ENCODE peak calls at places on chromosomes 7 and 10, in six cellular contexts. L, R, T, E, P and D are unnamed samples.

GRCh38 chr7:47435889-47436312 is 146.0 kb downstream of the TNS3 start:
- DNase-seq in L (peak; percentile 79), R (no peak), T (peak; percentile 80), E (no peak), P (peak; percentile 87), D (no peak)

GRCh38 chr10:5583525-5584175 is 58.9 kb downstream of the CALML3 start:
- DNase-seq in L (no peak), R (no peak), T (peak; percentile 79), E (peak; percentile 37), P (peak; percentile 71), D (no peak)

GRCh38 chr10:12723240-12723639 is 278.3 kb downstream of the CCDC3 start:
- DNase-seq in L (no peak), R (no peak), T (no peak), E (no peak), P (no peak), D (no peak)

GRCh38 chr7:50273301-50273700 is 31.2 kb upstream of the IKZF1 start:
- DNase-seq in L (no peak), R (no peak), T (no peak), E (no peak), P (no peak), D (no peak)

GRCh38 chr10:132229834-132230556 is 43.2 kb downstream of the DPYSL4 start:
- DNase-seq in L (no peak), R (no peak), T (peak; percentile 22), E (no peak), P (no peak), D (no peak)

GRCh38 chr10:21528452-21529235 is 3.2 kb upstream of the SKIDA1 start:
- DNase-seq in L (peak; percentile 70), R (no peak), T (no peak), E (no peak), P (no peak), D (no peak)

GRCh38 chr10:101580486-101581399 is 7.3 kb downstream of the POLL start:
- DNase-seq in L (no peak), R (no peak), T (no peak), E (no peak), P (no peak), D (no peak)

GRCh38 chr7:1042161-1042833 is 2.0 kb upstream of the GPR146 start:
- DNase-seq in L (no peak), R (no peak), T (no peak), E (no peak), P (no peak), D (no peak)

GRCh38 chr7:144763291-144763690 is 72.6 kb downstream of the TPK1 start:
- DNase-seq in L (no peak), R (no peak), T (peak; percentile 31), E (no peak), P (no peak), D (no peak)

GRCh38 chr7:3922175-3922635 is 621.2 kb downstream of the SDK1 start:
- DNase-seq in L (peak; percentile 91), R (no peak), T (peak; percentile 16), E (no peak), P (no peak), D (no peak)

GRCh38 chr7:130294314-130294713 is 1.4 kb downstream of the CPA4 start:
- DNase-seq in L (no peak), R (no peak), T (no peak), E (no peak), P (no peak), D (no peak)

GRCh38 chr7:16754869-16755317 is 1.3 kb downstream of the TSPAN13 start:
- DNase-seq in L (no peak), R (no peak), T (no peak), E (no peak), P (no peak), D (no peak)

GRCh38 chr7:121591916-121592315 is 195.8 kb upstream of the FAM3C start:
- DNase-seq in L (no peak), R (no peak), T (no peak), E (no peak), P (no peak), D (no peak)

GRCh38 chr7:155918720-155919399 is 106.6 kb upstream of the SHH start:
- DNase-seq in L (peak; percentile 95), R (no peak), T (peak; percentile 72), E (no peak), P (no peak), D (no peak)

GRCh38 chr7:158345731-158346130 is 241.9 kb downstream of the PTPRN2 start:
- DNase-seq in L (no peak), R (no peak), T (no peak), E (no peak), P (peak; percentile 26), D (no peak)

GRCh38 chr10:96431211-96431970 is 72.6 kb upstream of the OPALIN start:
- DNase-seq in L (no peak), R (peak; percentile 57), T (no peak), E (no peak), P (no peak), D (peak; percentile 50)

GRCh38 chr7:24965831-24966708 is 13.9 kb downstream of the OSBPL3 start:
- DNase-seq in L (no peak), R (no peak), T (peak; percentile 62), E (peak; percentile 98), P (no peak), D (no peak)

GRCh38 chr10:99285846-99286245 is 43.3 kb upstream of the CNNM1 start:
- DNase-seq in L (no peak), R (no peak), T (no peak), E (no peak), P (no peak), D (no peak)

GRCh38 chr7:66110861-66111260 is 3.8 kb upstream of the CRCP start:
- DNase-seq in L (peak; percentile 68), R (no peak), T (no peak), E (no peak), P (no peak), D (no peak)

GRCh38 chr7:93948106-93948505 is 26.6 kb downstream of the GNG11 start:
- DNase-seq in L (no peak), R (no peak), T (no peak), E (no peak), P (no peak), D (no peak)

GRCh38 chr10:124387078-124387874 is 31.4 kb downstream of the OAT start:
- DNase-seq in L (peak; percentile 26), R (no peak), T (no peak), E (no peak), P (peak; percentile 58), D (no peak)

GRCh38 chr7:139602143-139602722 is 78.7 kb downstream of the CLEC2L start:
- DNase-seq in L (peak; percentile 56), R (no peak), T (no peak), E (no peak), P (no peak), D (no peak)

DNA sequence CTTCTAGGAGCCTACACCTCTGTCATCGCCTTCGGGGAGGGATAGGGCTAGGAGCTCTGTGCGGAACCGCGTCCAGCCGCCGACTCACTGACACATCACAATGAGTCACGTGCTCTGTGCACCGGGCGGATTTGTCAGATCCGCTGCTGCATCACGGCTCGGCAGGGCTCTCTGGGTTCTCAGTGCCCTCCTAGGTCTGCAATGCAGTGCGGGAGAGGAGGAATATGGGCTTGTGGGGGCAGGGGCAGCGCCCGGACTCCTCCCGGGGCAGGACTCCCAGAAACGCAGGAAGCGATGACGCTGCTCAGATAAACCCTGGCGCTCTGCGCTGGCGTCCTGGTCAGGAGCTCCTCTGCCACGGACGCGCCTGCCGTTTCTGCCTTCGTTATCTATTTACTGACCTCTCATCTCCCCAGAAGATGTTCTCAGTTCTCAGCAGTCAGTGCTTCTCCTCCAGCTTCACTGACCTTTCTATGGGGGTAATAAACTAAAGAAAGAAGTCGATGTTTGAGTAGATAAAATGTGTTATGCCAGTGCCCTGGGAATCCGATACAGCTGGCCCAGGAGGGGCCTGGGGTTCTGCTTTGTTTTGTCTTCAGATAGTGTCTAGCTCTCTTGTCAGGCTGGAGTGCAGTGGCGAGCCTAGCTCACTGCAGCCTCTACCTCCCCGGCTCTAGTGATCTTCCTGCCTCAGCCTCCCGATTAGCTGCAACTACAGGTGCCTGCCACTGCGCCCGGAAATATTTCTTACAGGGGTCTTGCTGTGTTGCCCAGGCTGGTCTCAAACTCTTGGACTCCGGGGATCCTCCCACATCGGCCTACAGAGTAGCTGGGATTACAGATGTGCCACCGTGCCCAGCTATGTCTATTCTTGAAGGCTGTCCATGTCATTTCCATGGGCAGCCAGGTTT is 22.8 kb upstream of the ITGB1 start:
- DNase-seq in L (peak; percentile 100), R (peak; percentile 97), T (peak; percentile 92), E (no peak), P (peak; percentile 98), D (peak; percentile 97)
- H3K4me1 ChIP-seq in L (peaks cover 70% of the 10 kb centered on the region), R (peaks cover 20% of the 10 kb centered on the region), T (peaks cover 30% of the 10 kb centered on the region), E (no peaks in the 10 kb centered on the region), P (peaks cover 33% of the 10 kb centered on the region), D (peaks cover 27% of the 10 kb centered on the region)

GRCh38 chr7:157027568-157028527 is 17.4 kb upstream of the MNX1 start:
- DNase-seq in L (no peak), R (peak; percentile 31), T (no peak), E (no peak), P (no peak), D (no peak)
- TF ChIP-seq EP300 in L (no peak), R (no peak), T (no peak), E (no peak), P (no peak), D (no peak)

DNA sequence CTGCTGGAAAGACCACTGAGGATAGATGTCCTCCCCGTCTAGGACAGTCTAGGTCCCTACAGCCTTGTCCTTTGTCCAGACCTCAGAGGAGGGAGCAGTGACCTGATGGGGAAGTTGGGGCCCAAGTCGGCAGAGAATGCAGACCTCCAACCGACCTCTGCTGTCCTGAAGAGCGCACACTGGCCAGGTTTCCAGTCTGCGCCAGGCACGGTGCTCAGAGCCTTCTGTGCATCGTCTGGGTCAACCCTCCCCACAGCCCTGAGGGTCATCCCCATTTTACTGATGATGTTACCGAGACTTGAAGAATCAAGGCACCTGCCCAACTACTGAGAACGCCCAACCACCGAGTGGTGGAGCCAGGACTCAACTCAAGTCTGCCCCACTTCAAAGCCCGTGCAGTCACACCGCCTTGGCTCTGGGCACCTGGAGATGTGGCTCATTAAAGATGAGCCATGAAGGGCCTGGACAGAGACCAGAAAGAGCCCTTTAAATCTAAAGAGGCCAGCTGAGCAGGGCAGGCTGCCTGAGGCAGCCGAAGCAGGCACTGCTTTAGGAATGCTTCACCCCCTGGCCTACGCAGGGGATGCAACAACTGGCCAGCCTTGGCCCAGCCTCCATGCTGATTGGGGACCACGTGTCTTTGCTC is 4.4 kb downstream of the ITPRIP start:
- DNase-seq in L (no peak), R (peak; percentile 50), T (no peak), E (no peak), P (peak; percentile 84), D (no peak)
- H3K4me1 ChIP-seq in L (peaks cover 67% of the 10 kb centered on the region), R (peaks cover 86% of the 10 kb centered on the region), T (peaks cover 54% of the 10 kb centered on the region), E (peaks cover 22% of the 10 kb centered on the region), P (peaks cover 86% of the 10 kb centered on the region), D (peaks cover 76% of the 10 kb centered on the region)

GRCh38 chr7:80413395-80413955 is 98.4 kb downstream of the GNAT3 start:
- DNase-seq in L (no peak), R (no peak), T (no peak), E (no peak), P (no peak), D (no peak)
- TF ChIP-seq EP300 in L (no peak), R (no peak), T (no peak), E (no peak), P (no peak), D (no peak)